ENCODE peak calls at places on chromosomes 3 and 15, in six cellular contexts. T, M, K, O, I and J are unnamed samples. For H3K79me2, the result is how much of the 10 kb centered on the place peaks cover.

GRCh38 chr3:115999598-115999997 is 376.3 kb downstream of the GAP43 start:
- DNase-seq in I (no peak), K (no peak), T (no peak), O (peak), M (no peak), J (peak)

GRCh38 chr3:71388535-71389120 is 194.9 kb downstream of the FOXP1 start:
- DNase-seq in M (no peak), O (no peak), I (no peak), K (no peak), T (no peak), J (no peak)

GRCh38 chr3:192188218-192188835 is 539.0 kb downstream of the FGF12 start:
- DNase-seq in K (peak), I (peak), T (peak), O (peak), M (peak), J (peak)

GRCh38 chr3:13518516-13519351 is 30.2 kb upstream of the FBLN2 start:
- DNase-seq in M (no peak), T (no peak), I (no peak), K (no peak), O (peak), J (no peak)

GRCh38 chr3:18215639-18216038 is 209.5 kb downstream of the SATB1 start:
- DNase-seq in M (no peak), I (no peak), K (no peak), T (peak), O (no peak), J (no peak)

GRCh38 chr15:95574053-95574452 is 756.4 kb upstream of the NR2F2 start:
- DNase-seq in O (no peak), T (no peak), K (no peak), I (no peak), M (no peak), J (no peak)

GRCh38 chr15:84967380-84967779 is 14.3 kb upstream of the PDE8A start:
- DNase-seq in O (no peak), K (no peak), M (no peak), T (no peak), I (no peak), J (peak)

GRCh38 chr3:155112661-155113389 is 32.7 kb downstream of the MME start:
- DNase-seq in O (no peak), T (no peak), K (no peak), M (no peak), I (no peak), J (no peak)

GRCh38 chr15:50906954-50907865 is 1.3 kb upstream of the AP4E1 start:
- DNase-seq in K (peak), I (no peak), T (no peak), O (no peak), M (peak), J (no peak)

DNA sequence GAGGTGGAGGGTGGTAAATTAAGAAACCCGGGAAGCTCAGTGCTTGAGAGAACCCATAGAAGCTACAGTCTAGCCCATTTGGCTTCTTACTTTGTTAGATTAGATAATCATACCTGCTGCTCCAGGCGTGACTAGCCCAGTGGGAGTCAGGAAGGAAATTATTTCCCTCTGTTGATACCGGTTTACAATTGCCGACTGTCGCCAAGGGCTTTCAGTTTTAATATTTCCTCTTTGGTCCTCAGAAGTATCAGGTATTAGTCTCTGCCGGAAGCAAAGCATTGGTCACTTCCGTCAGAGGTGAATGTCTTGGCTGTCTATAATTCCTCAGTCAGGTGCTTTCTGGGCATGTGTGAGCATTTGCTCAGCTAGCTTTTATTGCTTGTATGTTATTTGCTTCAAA is 75.2 kb downstream of the LPP start:
- DNase-seq in O (no peak), I (no peak), K (no peak), M (no peak), T (no peak), J (no peak)
- H3K79me2 ChIP-seq in O (half or more), I (under half), K (half or more), M (under half), T (under half), J (under half)

DNA sequence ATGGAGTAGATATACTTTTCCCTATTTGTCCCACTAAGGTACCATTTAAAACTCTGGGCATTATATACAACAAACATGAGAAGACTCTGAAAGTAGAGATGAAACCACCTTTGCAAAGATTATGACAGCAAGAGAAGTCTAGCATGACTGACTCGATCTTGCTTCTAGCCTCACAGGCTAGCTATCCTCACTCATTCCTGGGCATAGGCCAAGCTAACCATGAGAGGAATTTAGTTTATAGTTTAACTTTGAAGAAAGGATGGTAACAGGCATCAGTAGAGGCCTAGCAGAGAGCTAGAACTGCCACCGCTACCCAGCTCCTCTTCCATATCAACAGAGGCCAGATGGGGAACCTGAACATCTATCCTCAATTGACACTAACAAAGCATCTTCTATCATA is 63.5 kb upstream of the FSIP1 start:
- DNase-seq in T (no peak), M (no peak), K (no peak), I (no peak), O (no peak), J (no peak)
- H3K79me2 ChIP-seq in T (half or more), M (under half), K (under half), I (under half), O (half or more), J (under half)

GRCh38 chr3:179436517-179436916 is 14.8 kb downstream of the GNB4 start:
- DNase-seq in T (no peak), K (no peak), O (no peak), I (no peak), M (no peak), J (no peak)

DNA sequence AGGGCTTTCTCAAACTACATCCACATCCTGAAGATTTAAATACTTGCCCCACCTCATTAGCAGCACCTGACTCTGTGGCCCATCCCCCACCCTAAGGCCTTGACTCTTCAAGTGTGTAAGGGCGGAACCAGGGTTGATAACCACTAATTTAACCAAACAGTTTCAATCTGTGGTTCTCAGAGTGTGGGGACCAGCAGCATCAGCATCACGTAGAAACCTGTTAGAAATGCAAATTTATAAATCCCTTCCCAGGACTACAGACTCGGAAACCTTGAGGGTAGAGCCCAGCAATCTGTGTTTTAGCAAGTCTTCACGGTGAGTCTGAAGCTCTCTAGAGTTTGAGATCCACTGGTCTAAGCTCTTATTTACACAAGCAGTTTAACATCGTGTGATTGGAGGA is 12.4 kb downstream of the GNB4 start:
- DNase-seq in O (no peak), I (no peak), T (peak), K (no peak), M (peak), J (peak)
- H3K79me2 ChIP-seq in O (half or more), I (under half), T (under half), K (under half), M (under half), J (under half)

GRCh38 chr3:177126015-177126773 is 71.1 kb downstream of the TBL1XR1 start:
- DNase-seq in T (no peak), K (no peak), O (peak), M (no peak), I (no peak), J (no peak)

GRCh38 chr3:177119829-177120228 is 77.5 kb downstream of the TBL1XR1 start:
- DNase-seq in M (no peak), O (no peak), T (no peak), K (no peak), I (no peak), J (no peak)

GRCh38 chr3:177123820-177124219 is 73.5 kb downstream of the TBL1XR1 start:
- DNase-seq in K (no peak), T (no peak), O (no peak), M (no peak), I (no peak), J (no peak)

GRCh38 chr3:177124882-177125281 is 72.4 kb downstream of the TBL1XR1 start:
- DNase-seq in O (peak), T (no peak), K (no peak), I (no peak), M (no peak), J (no peak)

DNA sequence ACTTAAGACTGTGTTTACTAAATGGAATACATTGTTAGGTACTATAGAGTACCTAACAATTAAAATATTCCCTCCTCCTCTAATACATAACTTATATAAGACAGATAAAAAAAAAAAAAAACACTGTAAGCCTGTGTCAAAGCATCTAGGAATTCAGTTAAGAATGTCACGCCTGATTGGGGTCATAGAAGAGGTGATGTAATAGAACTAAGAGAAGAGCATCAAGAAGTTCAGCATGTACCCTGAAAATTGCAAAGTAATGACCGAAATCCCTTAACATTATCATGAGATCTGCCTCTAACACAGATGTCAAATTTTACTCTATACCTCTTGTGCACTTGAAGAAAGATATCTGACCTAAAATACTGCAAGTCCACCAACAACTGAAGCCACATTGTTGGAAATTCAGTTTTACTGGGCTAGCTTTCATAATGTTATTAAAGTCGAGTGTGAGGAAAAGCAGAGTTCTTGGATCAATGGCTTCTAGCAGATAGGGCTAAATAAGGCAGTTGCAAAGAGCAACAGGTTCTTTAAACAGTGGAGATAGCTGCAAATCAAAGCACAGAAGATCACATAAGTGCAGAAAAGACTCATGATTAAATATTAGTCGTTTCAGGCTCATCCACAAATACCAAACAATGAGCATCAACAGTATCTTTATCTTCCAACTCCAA is 75.0 kb downstream of the TBL1XR1 start:
- DNase-seq in T (no peak), I (no peak), K (no peak), O (no peak), M (no peak), J (no peak)
- H3K79me2 ChIP-seq in T (half or more), I (half or more), K (half or more), O (half or more), M (half or more), J (half or more)

DNA sequence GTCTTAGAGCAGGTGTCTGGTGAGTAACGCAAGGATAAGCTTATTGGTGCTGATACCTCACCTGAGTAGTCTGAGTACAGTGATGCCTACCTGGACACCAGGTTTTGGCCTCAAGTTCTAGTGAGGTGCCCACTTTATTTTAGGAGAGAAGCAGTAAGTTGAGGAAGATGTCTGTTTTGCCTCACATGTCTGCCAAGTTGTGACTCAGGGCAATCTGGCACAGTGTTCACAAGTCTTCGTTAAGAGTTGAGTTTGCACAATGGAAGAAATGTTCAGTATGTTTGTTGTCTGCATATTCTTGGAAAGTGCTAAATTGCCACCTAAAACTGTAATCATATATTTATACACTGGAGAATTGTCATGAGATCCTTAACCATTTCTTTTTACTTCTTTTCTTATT is 122.2 kb downstream of the KCNH8 start:
- DNase-seq in T (no peak), K (no peak), O (no peak), I (no peak), M (no peak), J (no peak)
- H3K79me2 ChIP-seq in T (under half), K (under half), O (under half), I (under half), M (under half), J (under half)

DNA sequence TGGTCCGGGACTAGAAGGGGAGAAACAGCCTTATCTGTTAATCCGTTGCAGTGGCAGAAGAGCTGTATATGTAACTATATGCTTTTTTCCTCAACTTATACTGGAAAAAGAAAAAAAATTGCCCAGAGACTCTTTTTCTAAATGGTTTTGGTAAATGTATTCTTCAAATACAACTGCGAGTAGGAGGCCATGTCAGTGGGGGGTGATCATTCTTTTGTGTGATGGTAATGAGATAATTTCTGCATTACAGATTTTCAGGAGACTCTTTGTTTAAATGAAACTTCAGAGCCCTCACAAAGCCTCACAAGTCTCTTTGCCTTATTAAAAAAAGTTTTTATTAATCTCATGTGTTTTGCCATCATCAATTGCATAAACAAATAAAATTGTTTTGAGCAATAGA is 116.5 kb downstream of the FNDC3B start:
- DNase-seq in K (no peak), M (no peak), I (no peak), O (no peak), T (peak), J (no peak)
- H3K79me2 ChIP-seq in K (half or more), M (half or more), I (under half), O (half or more), T (half or more), J (under half)

DNA sequence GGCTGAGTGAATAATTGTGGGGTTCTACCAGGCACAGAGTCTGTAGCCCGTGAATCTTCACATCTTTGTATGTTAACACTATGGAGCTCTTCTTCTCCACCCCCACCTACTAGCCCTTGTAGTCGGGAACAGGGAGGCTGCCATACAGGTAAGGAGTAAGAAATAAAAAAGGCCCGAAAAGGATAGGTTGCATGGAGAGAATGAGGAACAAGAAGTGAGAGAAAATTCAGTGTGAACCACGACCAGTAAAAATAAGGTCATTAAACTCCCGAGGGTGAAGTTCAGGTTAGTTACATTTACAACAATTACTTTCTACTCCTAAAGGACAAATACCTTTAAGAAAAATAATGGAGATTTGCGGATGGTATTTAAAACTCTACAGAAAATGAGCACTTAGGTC is 53.3 kb downstream of the OSBPL10 start:
- DNase-seq in M (no peak), I (no peak), O (no peak), K (no peak), T (no peak), J (no peak)
- H3K79me2 ChIP-seq in M (under half), I (under half), O (under half), K (half or more), T (half or more), J (under half)